ENCODE peak calls at places on chromosomes 2 and 18, in nine cellular contexts. H is HT1080; W is CD8-positive, alpha-beta T cell; U is GM23248; J is activated CD8-positive, alpha-beta T cell treated with anti-CD3 and anti-CD28 coated beads for 36 hours; A is GM04504; Z is heart left ventricle; Y is GM20000; M is stimulated activated CD4-positive, alpha-beta T cell treated with anti-CD3 and anti-CD28 coated beads, Interleukin-4, amount 100 ng/mL, for 1 hour. X is an unnamed sample.

GRCh38 chr2:14517731-14518130 is 114.8 kb upstream of the LRATD1 start:
- DNase-seq in H (no peak), W (no peak), U (peak; percentile 16), J (no peak), A (no peak), Z (no peak), Y (no peak), M (no peak), X (no peak)

GRCh38 chr18:55743701-55744100 is 155.7 kb upstream of the TCF4 start:
- DNase-seq in H (no peak), W (no peak), U (no peak), J (no peak), A (no peak), Z (no peak), Y (no peak), M (no peak), X (no peak)

GRCh38 chr18:21191596-21192307 is 50.3 kb upstream of the GREB1L start:
- DNase-seq in H (peak; percentile 45), W (no peak), U (peak; percentile 85), J (peak; percentile 46), A (peak; percentile 52), Z (peak; percentile 40), Y (no peak), M (peak; percentile 10), X (peak; percentile 37)

GRCh38 chr2:241776336-241777166 is at the start of gene GAL3ST2:
- DNase-seq in H (no peak), W (no peak), U (no peak), J (no peak), A (no peak), Z (no peak), Y (peak; percentile 17), M (no peak), X (peak; percentile 82)

GRCh38 chr2:119943058-119943457 is 69.8 kb upstream of the EPB41L5 start:
- DNase-seq in H (no peak), W (no peak), U (peak; percentile 1), J (no peak), A (no peak), Z (no peak), Y (no peak), M (no peak), X (no peak)

GRCh38 chr2:24304098-24304497 is 56.2 kb downstream of the ITSN2 start:
- DNase-seq in H (no peak), W (no peak), U (peak; percentile 90), J (no peak), A (peak; percentile 82), Z (peak; percentile 67), Y (no peak), M (no peak), X (peak; percentile 30)

GRCh38 chr2:80634590-80634989 is 330.0 kb upstream of the LRRTM1 start:
- DNase-seq in H (no peak), W (no peak), U (no peak), J (no peak), A (no peak), Z (no peak), Y (no peak), M (no peak), X (no peak)

GRCh38 chr2:28613181-28613580 is 117.3 kb downstream of the PLB1 start:
- DNase-seq in H (no peak), W (peak; percentile 22), U (no peak), J (peak; percentile 34), A (no peak), Z (no peak), Y (no peak), M (no peak), X (no peak)

GRCh38 chr18:6566338-6566911 is 151.7 kb upstream of the L3MBTL4 start:
- DNase-seq in H (no peak), W (no peak), U (no peak), J (no peak), A (no peak), Z (no peak), Y (no peak), M (no peak), X (no peak)

GRCh38 chr2:72892506-72893173 is 5.4 kb downstream of the SPR start:
- DNase-seq in H (peak; percentile 61), W (peak; percentile 54), U (peak; percentile 91), J (peak; percentile 75), A (peak; percentile 34), Z (peak; percentile 58), Y (peak; percentile 83), M (peak; percentile 60), X (peak; percentile 79)

GRCh38 chr18:27136208-27136535 is 48.9 kb downstream of the CHST9 start:
- DNase-seq in H (peak; percentile 93), W (no peak), U (peak; percentile 0), J (no peak), A (no peak), Z (no peak), Y (no peak), M (no peak), X (no peak)

GRCh38 chr2:54595999-54596903 is 127.2 kb upstream of the EML6 start:
- DNase-seq in H (no peak), W (no peak), U (no peak), J (peak; percentile 54), A (no peak), Z (peak; percentile 70), Y (no peak), M (peak; percentile 7), X (no peak)

GRCh38 chr2:200905618-200906296 is 16.6 kb downstream of the NIF3L1 start:
- DNase-seq in H (peak; percentile 59), W (peak; percentile 35), U (peak; percentile 86), J (peak; percentile 78), A (peak; percentile 40), Z (peak; percentile 63), Y (peak; percentile 47), M (peak; percentile 56), X (peak; percentile 67)

GRCh38 chr2:28628987-28629386 is 122.6 kb upstream of the PPP1CB start:
- DNase-seq in H (no peak), W (no peak), U (no peak), J (no peak), A (no peak), Z (no peak), Y (no peak), M (no peak), X (no peak)

GRCh38 chr2:175832886-175833285 is 169.2 kb downstream of the LNPK start:
- DNase-seq in H (no peak), W (no peak), U (no peak), J (no peak), A (no peak), Z (no peak), Y (no peak), M (no peak), X (no peak)

GRCh38 chr2:28395334-28396061 is 2.8 kb downstream of the FOSL2 start:
- DNase-seq in H (peak; percentile 48), W (no peak), U (peak; percentile 81), J (no peak), A (peak; percentile 57), Z (peak; percentile 50), Y (no peak), M (no peak), X (peak; percentile 69)

GRCh38 chr2:231987088-231987788 is 25.7 kb downstream of the DIS3L2 start:
- DNase-seq in H (no peak), W (no peak), U (peak; percentile 17), J (no peak), A (peak; percentile 28), Z (peak; percentile 25), Y (no peak), M (no peak), X (no peak)

GRCh38 chr2:166766220-166766619 is 122.1 kb upstream of the XIRP2 start:
- DNase-seq in H (no peak), W (no peak), U (no peak), J (no peak), A (no peak), Z (no peak), Y (no peak), M (no peak), X (no peak)

GRCh38 chr2:109275120-109276040 is 146.4 kb downstream of the SH3RF3 start:
- DNase-seq in H (no peak), W (no peak), U (no peak), J (peak; percentile 48), A (no peak), Z (no peak), Y (no peak), M (no peak), X (no peak)

GRCh38 chr2:197273485-197273884 is 37.1 kb downstream of the ANKRD44 start:
- DNase-seq in H (no peak), W (no peak), U (no peak), J (no peak), A (no peak), Z (no peak), Y (no peak), M (no peak), X (no peak)

GRCh38 chr2:1431886-1432400 is 18.7 kb downstream of the TPO start:
- DNase-seq in H (no peak), W (no peak), U (no peak), J (no peak), A (no peak), Z (no peak), Y (no peak), M (no peak), X (no peak)

GRCh38 chr18:7982216-7982615 is 415.1 kb downstream of the PTPRM start:
- DNase-seq in H (peak; percentile 64), W (no peak), U (no peak), J (no peak), A (no peak), Z (no peak), Y (no peak), M (no peak), X (no peak)

GRCh38 chr2:135798762-135799161 is 38.2 kb downstream of the LCT start:
- DNase-seq in H (no peak), W (no peak), U (peak; percentile 30), J (no peak), A (no peak), Z (no peak), Y (no peak), M (no peak), X (no peak)

GRCh38 chr18:3826021-3826420 is 376.0 kb downstream of the TGIF1 start:
- DNase-seq in H (no peak), W (no peak), U (no peak), J (no peak), A (no peak), Z (no peak), Y (no peak), M (no peak), X (no peak)

GRCh38 chr18:54254265-54254758 is 15.0 kb upstream of the POLI start:
- DNase-seq in H (peak; percentile 37), W (no peak), U (peak; percentile 66), J (no peak), A (no peak), Z (no peak), Y (no peak), M (no peak), X (peak; percentile 25)

GRCh38 chr2:155485141-155485842 is 786.8 kb downstream of the KCNJ3 start:
- DNase-seq in H (no peak), W (no peak), U (no peak), J (no peak), A (no peak), Z (no peak), Y (no peak), M (no peak), X (no peak)

GRCh38 chr2:197885587-197885986 is 81.2 kb downstream of the PLCL1 start:
- DNase-seq in H (no peak), W (no peak), U (no peak), J (no peak), A (no peak), Z (no peak), Y (no peak), M (no peak), X (no peak)

GRCh38 chr2:44040365-44040764 is 44.6 kb upstream of the LRPPRC start:
- DNase-seq in H (no peak), W (no peak), U (no peak), J (no peak), A (no peak), Z (no peak), Y (no peak), M (no peak), X (no peak)

GRCh38 chr2:84386326-84386995 is 72.6 kb downstream of the SUCLG1 start:
- DNase-seq in H (no peak), W (no peak), U (no peak), J (no peak), A (no peak), Z (no peak), Y (no peak), M (no peak), X (no peak)